ENCODE peak calls at places on chromosomes 5 and 9, in five cellular contexts. H is tibial nerve, B is A549, Q is ovary, P is stomach. Y is an unnamed sample.

GRCh38 chr9:123948290-123948689 is 18.4 kb upstream of the DENND1A start:
- DNase-seq in P (no peak), B (no peak), H (no peak), Q (no peak), Y (no peak)

GRCh38 chr5:107812570-107813141 is 141.9 kb upstream of the EFNA5 start:
- DNase-seq in H (no peak), Q (no peak), P (no peak), B (no peak), Y (no peak)

GRCh38 chr9:36074870-36075532 is 38.3 kb downstream of the RECK start:
- DNase-seq in Q (peak), P (peak), B (no peak), H (peak), Y (peak)

GRCh38 chr5:137342764-137343163 is 156.4 kb downstream of the SPOCK1 start:
- DNase-seq in B (no peak), P (no peak), Q (no peak), H (no peak), Y (no peak)

GRCh38 chr5:142976861-142977260 is 206.7 kb downstream of the ARHGAP26 start:
- DNase-seq in B (no peak), P (no peak), H (no peak), Q (no peak), Y (no peak)

GRCh38 chr5:20974423-20974822 is 986.4 kb upstream of the CDH18 start:
- DNase-seq in B (no peak), Q (no peak), P (no peak), H (no peak), Y (no peak)

GRCh38 chr5:111453290-111453689 is 59.0 kb downstream of the STARD4 start:
- DNase-seq in P (no peak), B (no peak), Q (no peak), H (no peak), Y (no peak)

GRCh38 chr9:114300153-114300845 is 22.6 kb upstream of the ORM1 start:
- DNase-seq in P (peak), H (no peak), B (no peak), Q (peak), Y (peak)

GRCh38 chr5:1122511-1123284 is 10.8 kb upstream of the SLC12A7 start:
- DNase-seq in Q (no peak), P (peak), B (no peak), H (no peak), Y (no peak)

GRCh38 chr5:89173528-89173927 is 290.5 kb upstream of the MEF2C start:
- DNase-seq in P (no peak), Q (no peak), B (no peak), H (no peak), Y (no peak)

GRCh38 chr9:76255781-76256455 is 138.3 kb downstream of the RFK start:
- DNase-seq in B (no peak), Q (peak), P (peak), H (peak), Y (peak)

GRCh38 chr9:83794051-83794450 is 23.5 kb downstream of the GKAP1 start:
- DNase-seq in Q (no peak), B (no peak), P (no peak), H (no peak), Y (no peak)

GRCh38 chr5:133868946-133869674 is 99.3 kb downstream of the C5orf15 start:
- DNase-seq in P (peak), Q (peak), B (peak), H (peak), Y (peak)

GRCh38 chr9:29044959-29045358 is 1471.7 kb upstream of the C9orf72 start:
- DNase-seq in B (peak), P (no peak), Q (no peak), H (no peak), Y (no peak)

GRCh38 chr5:59401637-59402036 is 491.9 kb downstream of the PDE4D start:
- DNase-seq in P (no peak), Q (no peak), H (no peak), B (no peak), Y (no peak)

GRCh38 chr5:149049371-149049781 is 13.5 kb downstream of the SH3TC2 start:
- DNase-seq in P (no peak), B (no peak), H (no peak), Q (no peak), Y (no peak)

GRCh38 chr9:68949271-68950000 is 64.5 kb downstream of the PRKACG start:
- DNase-seq in B (no peak), Q (peak), H (no peak), P (no peak), Y (no peak)

GRCh38 chr9:77453857-77454647 is 194.1 kb downstream of the GNA14 start:
- DNase-seq in H (no peak), B (no peak), Q (no peak), P (no peak), Y (no peak)

GRCh38 chr5:164336906-164337305 is 831.5 kb downstream of the MAT2B start:
- DNase-seq in Q (no peak), B (no peak), H (no peak), P (no peak), Y (no peak)

GRCh38 chr9:135745686-135746324 is 43.8 kb downstream of the KCNT1 start:
- DNase-seq in H (no peak), P (no peak), Q (no peak), B (no peak), Y (no peak)

GRCh38 chr5:38515081-38515480 is 41.4 kb downstream of the LIFR start:
- DNase-seq in H (no peak), B (no peak), P (no peak), Q (no peak), Y (no peak)

GRCh38 chr9:6590329-6590728 is 55.2 kb downstream of the GLDC start:
- DNase-seq in P (no peak), Q (no peak), H (no peak), B (no peak), Y (no peak)

GRCh38 chr9:6592791-6593190 is 52.7 kb downstream of the GLDC start:
- DNase-seq in H (no peak), B (no peak), Q (no peak), P (no peak), Y (no peak)

GRCh38 chr9:6592231-6592630 is 53.3 kb downstream of the GLDC start:
- DNase-seq in Q (no peak), H (no peak), B (no peak), P (no peak), Y (no peak)

GRCh38 chr9:6584881-6585597 is 60.5 kb downstream of the GLDC start:
- DNase-seq in P (no peak), Q (no peak), H (no peak), B (peak), Y (no peak)

GRCh38 chr9:6590772-6591384 is 54.7 kb downstream of the GLDC start:
- DNase-seq in Q (no peak), H (no peak), P (no peak), B (no peak), Y (no peak)
- TF ChIP-seq EP300 in Q (no peak), H (no peak), P (no peak), B (no peak), Y (no peak)

DNA sequence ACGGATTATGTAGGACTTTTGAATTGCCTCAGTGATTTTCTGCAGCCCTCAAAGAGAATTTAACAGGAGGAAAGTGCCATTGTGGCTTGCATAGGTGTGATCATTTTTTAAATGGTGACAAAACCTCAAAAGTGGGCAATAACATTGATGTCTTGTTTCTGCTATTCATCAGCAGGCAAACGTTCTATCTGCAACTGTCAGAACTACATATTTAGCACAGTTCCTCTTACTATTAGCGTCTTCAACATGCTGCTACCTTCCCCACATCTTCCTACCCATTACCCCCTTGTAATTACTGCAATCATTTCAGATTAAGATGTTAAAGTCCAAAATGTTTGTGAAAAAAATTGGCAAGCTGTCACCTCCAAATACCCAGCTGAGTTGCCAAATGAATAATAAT is 254.6 kb downstream of the SMARCA2 start:
- DNase-seq in Q (no peak), P (no peak), B (no peak), H (no peak), Y (no peak)
- TF ChIP-seq EP300 in Q (no peak), P (no peak), B (no peak), H (no peak), Y (no peak)

DNA sequence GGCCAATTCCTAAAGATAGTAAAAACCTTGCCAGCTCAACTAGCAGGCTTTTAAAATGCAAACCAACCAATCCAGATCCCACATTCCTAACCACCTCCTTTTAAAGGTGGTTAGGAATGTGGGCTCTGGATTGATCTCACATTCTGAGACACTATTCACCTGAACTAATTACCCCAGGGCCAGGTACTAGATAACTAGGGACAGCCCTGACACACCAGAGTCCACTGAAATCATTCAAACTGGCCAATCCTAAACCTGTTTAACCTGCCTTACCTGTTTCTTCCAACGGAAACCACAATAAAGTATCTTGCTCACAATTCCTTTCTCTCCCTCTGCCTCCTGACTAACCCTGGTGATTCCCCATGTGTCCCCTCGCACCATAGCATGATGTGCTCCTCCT is 168.3 kb upstream of the DMAC1 start:
- DNase-seq in P (no peak), H (no peak), Q (no peak), B (no peak), Y (no peak)
- TF ChIP-seq EP300 in P (no peak), H (no peak), Q (no peak), B (no peak), Y (no peak)

GRCh38 chr9:122065923-122066629 is 27.0 kb downstream of the TTLL11 start:
- DNase-seq in B (no peak), Q (no peak), P (no peak), H (no peak), Y (no peak)
- TF ChIP-seq EP300 in B (no peak), Q (no peak), P (no peak), H (no peak), Y (no peak)

GRCh38 chr9:134707031-134707680 is 65.6 kb downstream of the COL5A1 start:
- DNase-seq in P (peak), Q (peak), H (peak), B (no peak), Y (peak)
- TF ChIP-seq EP300 in P (peak), Q (no peak), H (no peak), B (no peak), Y (peak)

GRCh38 chr5:98510111-98510510 is 263.4 kb upstream of the RGMB start:
- DNase-seq in Q (no peak), H (no peak), P (peak), B (no peak), Y (no peak)
- TF ChIP-seq EP300 in Q (no peak), H (no peak), P (no peak), B (no peak), Y (no peak)

GRCh38 chr9:15218994-15219393 is 88.0 kb downstream of the TTC39B start:
- DNase-seq in H (no peak), Q (no peak), B (no peak), P (no peak), Y (no peak)

GRCh38 chr9:15221746-15222145 is 85.3 kb downstream of the TTC39B start:
- DNase-seq in H (no peak), Q (no peak), P (no peak), B (no peak), Y (no peak)

GRCh38 chr9:15222313-15222712 is 84.7 kb downstream of the TTC39B start:
- DNase-seq in B (no peak), P (no peak), H (no peak), Q (no peak), Y (no peak)

GRCh38 chr9:15220658-15221310 is 86.2 kb downstream of the TTC39B start:
- DNase-seq in B (no peak), H (no peak), Q (no peak), P (no peak), Y (no peak)

GRCh38 chr9:15219511-15219910 is 87.5 kb downstream of the TTC39B start:
- DNase-seq in P (no peak), B (no peak), Q (no peak), H (no peak), Y (no peak)
- TF ChIP-seq EP300 in P (no peak), B (no peak), Q (no peak), H (no peak), Y (no peak)

DNA sequence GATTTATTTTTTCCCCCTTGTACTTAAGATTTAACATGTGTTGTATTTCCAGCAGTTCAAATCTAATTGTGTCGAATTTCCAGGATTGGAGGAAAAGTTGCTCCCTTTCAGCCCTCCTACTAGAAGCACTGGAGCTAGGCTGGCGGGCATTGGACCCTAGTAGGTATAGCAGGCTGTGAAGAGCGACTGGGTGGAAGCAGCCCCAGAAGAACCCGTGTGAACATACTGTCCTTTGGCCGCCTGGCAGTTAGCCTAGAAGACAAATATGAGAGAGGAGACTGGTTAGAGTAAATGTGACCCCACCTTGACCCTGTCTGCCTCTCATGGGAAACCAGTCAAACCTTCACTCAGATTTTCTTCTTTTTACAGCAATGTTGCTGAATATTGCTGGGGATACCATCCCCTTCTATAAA is 13.9 kb downstream of the ALDOB start:
- DNase-seq in B (no peak), H (no peak), Q (no peak), P (peak), Y (no peak)
- TF ChIP-seq EP300 in B (no peak), H (no peak), Q (no peak), P (no peak), Y (no peak)

GRCh38 chr9:128099932-128100491 is 27.5 kb downstream of the PTGES2 start:
- DNase-seq in P (no peak), H (no peak), Q (no peak), B (no peak), Y (no peak)

GRCh38 chr9:128098936-128099931 is 28.3 kb downstream of the PTGES2 start:
- DNase-seq in B (no peak), H (peak), Q (peak), P (no peak), Y (no peak)

GRCh38 chr9:128097156-128098016 is 29.4 kb downstream of the SLC25A25 start:
- DNase-seq in P (no peak), H (no peak), Q (no peak), B (no peak), Y (no peak)

GRCh38 chr9:128096614-128097013 is 28.6 kb downstream of the SLC25A25 start:
- DNase-seq in Q (no peak), P (no peak), H (no peak), B (no peak), Y (no peak)

GRCh38 chr9:128098017-128098935 is 29.3 kb downstream of the PTGES2 start:
- DNase-seq in B (peak), Q (peak), P (peak), H (peak), Y (peak)
- TF ChIP-seq EP300 in B (no peak), Q (peak), P (peak), H (peak), Y (no peak)

DNA sequence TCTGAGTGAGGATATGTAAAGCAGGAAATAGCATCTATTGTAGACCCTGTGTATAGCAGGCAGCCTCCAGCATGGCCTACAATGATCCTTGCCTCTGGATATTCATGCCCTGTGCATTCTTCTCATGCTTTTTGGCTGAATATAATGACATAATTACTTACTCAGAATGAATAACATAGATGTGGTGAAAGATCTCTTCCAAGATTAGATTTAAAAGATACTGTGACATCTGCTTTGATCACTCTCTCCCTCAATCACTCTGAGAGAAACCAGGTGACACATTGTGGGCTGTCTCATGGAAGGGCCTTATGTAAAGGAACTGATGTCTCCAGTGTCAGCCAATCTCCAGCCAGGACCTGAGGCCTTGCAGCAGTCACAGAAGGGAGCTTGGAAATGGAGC is 376.7 kb downstream of the DNAH5 start:
- DNase-seq in P (no peak), H (no peak), B (no peak), Q (no peak), Y (no peak)
- TF ChIP-seq EP300 in P (no peak), H (no peak), B (no peak), Q (no peak), Y (no peak)

Y was measured in sigmoid colon.